ENCODE peak calls at places on chromosomes 2 and 18, in five cellular contexts. P is K562, Q is bronchial epithelial cell, Y is lower leg skin, O is Peyer's patch. S is an unnamed sample.
A peak's percentile ranks its signal among the peaks of the same experiment; 100 is the strongest.

GRCh38 chr2:16114836-16115235 is 174.5 kb downstream of the MYCN start:
- DNase-seq in P (no peak), Q (no peak), Y (no peak), O (no peak), S (no peak)

GRCh38 chr2:20624884-20625485 is 25.9 kb downstream of the HS1BP3 start:
- DNase-seq in P (no peak), Q (no peak), Y (no peak), O (no peak), S (no peak)

GRCh38 chr2:65050931-65051330 is 5.3 kb upstream of the CEP68 start:
- DNase-seq in P (no peak), Q (no peak), Y (no peak), O (no peak), S (no peak)

GRCh38 chr2:67564076-67564475 is 166.9 kb downstream of the ETAA1 start:
- DNase-seq in P (no peak), Q (peak; percentile 63), Y (no peak), O (no peak), S (peak; percentile 38)

GRCh38 chr2:130726614-130727180 is 2.2 kb upstream of the GPR148 start:
- DNase-seq in P (no peak), Q (no peak), Y (no peak), O (no peak), S (no peak)

GRCh38 chr18:43485565-43485964 is 208.3 kb upstream of the SYT4 start:
- DNase-seq in P (no peak), Q (no peak), Y (no peak), O (no peak), S (no peak)

GRCh38 chr2:100923461-100924020 is 78.5 kb upstream of the RPL31 start:
- DNase-seq in P (no peak), Q (no peak), Y (no peak), O (no peak), S (no peak)

GRCh38 chr2:86790828-86791561 is at the start of gene CD8A:
- DNase-seq in P (no peak), Q (peak; percentile 20), Y (no peak), O (peak; percentile 83), S (peak; percentile 32)

GRCh38 chr2:2517399-2517798 is 186.3 kb upstream of the MYT1L start:
- DNase-seq in P (no peak), Q (no peak), Y (no peak), O (no peak), S (no peak)

GRCh38 chr2:145095641-145096435 is 575.9 kb upstream of the ZEB2 start:
- DNase-seq in P (no peak), Q (peak; percentile 15), Y (no peak), O (no peak), S (peak; percentile 22)

GRCh38 chr18:12990128-12990485 is 1.1 kb upstream of the CEP192 start:
- DNase-seq in P (no peak), Q (peak; percentile 10), Y (no peak), O (no peak), S (no peak)

GRCh38 chr18:76580288-76580962 is 85.4 kb upstream of the ZNF516 start:
- DNase-seq in P (no peak), Q (no peak), Y (no peak), O (no peak), S (peak; percentile 33)

GRCh38 chr2:58677763-58678162 is 436.6 kb upstream of the FANCL start:
- DNase-seq in P (no peak), Q (no peak), Y (no peak), O (no peak), S (no peak)

GRCh38 chr2:214311931-214312749 is 98.7 kb upstream of the VWC2L start:
- DNase-seq in P (no peak), Q (peak; percentile 78), Y (no peak), O (no peak), S (peak; percentile 68)

GRCh38 chr2:62221141-62221540 is 25.2 kb downstream of the B3GNT2 start:
- DNase-seq in P (no peak), Q (no peak), Y (no peak), O (no peak), S (no peak)

GRCh38 chr2:187138240-187138639 is 289.3 kb upstream of the ZSWIM2 start:
- DNase-seq in P (no peak), Q (peak; percentile 23), Y (no peak), O (no peak), S (peak; percentile 42)

GRCh38 chr2:188319845-188320244 is 28.2 kb downstream of the GULP1 start:
- DNase-seq in P (no peak), Q (peak; percentile 5), Y (no peak), O (no peak), S (peak; percentile 8)
- TF ChIP-seq CTCF in P (no peak), Q (no peak), Y (no peak), O (no peak), S (peak; percentile 24)

GRCh38 chr2:218993345-218994315 is at the start of gene CRYBA2:
- DNase-seq in P (peak; percentile 44), Q (peak; percentile 16), Y (no peak), O (no peak), S (peak; percentile 44)
- TF ChIP-seq CTCF in P (no peak), Q (peak; percentile 10), Y (no peak), O (no peak), S (no peak)

DNA sequence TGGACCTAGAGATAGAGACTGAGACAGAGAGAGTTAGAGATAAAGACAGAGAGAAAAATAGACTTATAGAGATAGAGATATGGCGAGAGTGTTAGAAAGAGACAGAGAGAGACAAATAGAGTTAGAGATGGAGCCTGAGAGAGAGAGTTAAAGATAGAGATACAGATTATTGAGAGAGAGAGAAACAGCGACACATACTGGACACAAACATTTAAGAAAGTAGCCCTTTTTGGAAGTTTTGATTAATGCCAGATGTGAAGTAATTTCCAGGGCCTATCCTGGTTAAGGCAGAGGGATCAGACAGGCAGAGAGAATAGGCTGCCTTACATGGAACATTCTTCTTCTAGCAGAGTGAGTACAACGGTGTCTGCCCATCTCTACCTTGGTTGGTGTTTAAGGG is 311.6 kb upstream of the CDH7 start:
- DNase-seq in P (no peak), Q (no peak), Y (no peak), O (no peak), S (no peak)
- TF ChIP-seq CTCF in P (no peak), Q (peak; percentile 3), Y (no peak), O (no peak), S (no peak)

GRCh38 chr2:237572742-237573101 is 6.3 kb downstream of the PRLH start:
- DNase-seq in P (no peak), Q (no peak), Y (no peak), O (no peak), S (no peak)

GRCh38 chr2:237571551-237571950 is 5.2 kb downstream of the PRLH start:
- DNase-seq in P (no peak), Q (no peak), Y (no peak), O (no peak), S (no peak)

GRCh38 chr2:237573721-237574415 is 7.5 kb downstream of the PRLH start:
- DNase-seq in P (no peak), Q (no peak), Y (no peak), O (no peak), S (no peak)

GRCh38 chr2:237570776-237571335 is 4.5 kb downstream of the PRLH start:
- DNase-seq in P (no peak), Q (no peak), Y (no peak), O (no peak), S (no peak)

GRCh38 chr2:237572021-237572741 is 5.8 kb downstream of the PRLH start:
- DNase-seq in P (peak; percentile 86), Q (peak; percentile 74), Y (peak; percentile 85), O (peak; percentile 78), S (peak; percentile 90)
- TF ChIP-seq CTCF in P (peak; percentile 84), Q (peak; percentile 98), Y (peak; percentile 97), O (peak; percentile 70), S (peak; percentile 87)

GRCh38 chr2:98703738-98704137 is 27.2 kb downstream of the MGAT4A start:
- DNase-seq in P (no peak), Q (no peak), Y (no peak), O (no peak), S (no peak)

GRCh38 chr2:98704499-98705332 is 26.2 kb downstream of the MGAT4A start:
- DNase-seq in P (no peak), Q (no peak), Y (no peak), O (no peak), S (no peak)

GRCh38 chr2:98702896-98703620 is 27.9 kb downstream of the MGAT4A start:
- DNase-seq in P (no peak), Q (no peak), Y (no peak), O (no peak), S (no peak)

GRCh38 chr2:98701230-98701629 is 29.7 kb downstream of the MGAT4A start:
- DNase-seq in P (no peak), Q (peak; percentile 28), Y (no peak), O (no peak), S (peak; percentile 2)

GRCh38 chr2:98702127-98702802 is 28.7 kb downstream of the MGAT4A start:
- DNase-seq in P (no peak), Q (no peak), Y (no peak), O (no peak), S (no peak)
- TF ChIP-seq CTCF in P (no peak), Q (no peak), Y (no peak), O (no peak), S (no peak)

GRCh38 chr2:240685771-240686371 is 3.2 kb upstream of the AQP12B start:
- DNase-seq in P (peak; percentile 31), Q (peak; percentile 6), Y (no peak), O (no peak), S (peak; percentile 9)
- TF ChIP-seq CTCF in P (no peak), Q (no peak), Y (no peak), O (no peak), S (no peak)